ENCODE peak calls at places on chromosomes 7 and 10, in six cellular contexts. Y is naive B cell; G is HTR-8/SVneo; D is activated gamma-delta T cell treated with Interleukin-2 at 50 U/mL for 16 hours; B is dermis microvascular lymphatic vessel endothelial cell; Z is activated naive CD4-positive, alpha-beta T cell. W is an unnamed sample.

GRCh38 chr10:68110027-68110426 is 739 bp downstream of the MYPN start:
- DNase-seq in Y (no peak), G (no peak), D (no peak), B (no peak), Z (no peak), W (no peak)

GRCh38 chr7:151010307-151011096 is 13.8 kb downstream of the ATG9B start:
- DNase-seq in Y (no peak), G (no peak), D (no peak), B (no peak), Z (no peak), W (peak; percentile 18)

GRCh38 chr10:11845113-11845512 is 22.0 kb downstream of the PROSER2 start:
- DNase-seq in Y (no peak), G (no peak), D (no peak), B (no peak), Z (no peak), W (no peak)

GRCh38 chr7:141698247-141699015 is 3.5 kb downstream of the DENND11 start:
- DNase-seq in Y (peak; percentile 37), G (no peak), D (no peak), B (peak; percentile 43), Z (no peak), W (no peak)

GRCh38 chr10:57830877-57831535 is 436.7 kb downstream of the IPMK start:
- DNase-seq in Y (no peak), G (no peak), D (no peak), B (no peak), Z (no peak), W (no peak)

GRCh38 chr10:77566914-77567566 is 70.6 kb downstream of the KCNMA1 start:
- DNase-seq in Y (no peak), G (no peak), D (no peak), B (no peak), Z (no peak), W (no peak)

GRCh38 chr10:126119591-126119990 is 223.2 kb downstream of the FANK1 start:
- DNase-seq in Y (no peak), G (no peak), D (no peak), B (no peak), Z (no peak), W (no peak)

GRCh38 chr10:14126697-14127440 is 203.9 kb downstream of the FRMD4A start:
- DNase-seq in Y (no peak), G (peak; percentile 11), D (no peak), B (no peak), Z (no peak), W (no peak)

GRCh38 chr7:155456772-155457543 is 971 bp upstream of the EN2 start:
- DNase-seq in Y (no peak), G (no peak), D (no peak), B (peak; percentile 73), Z (no peak), W (no peak)

GRCh38 chr7:38310601-38311057 is 37.2 kb upstream of the TARP start:
- DNase-seq in Y (no peak), G (no peak), D (no peak), B (peak; percentile 57), Z (no peak), W (no peak)

GRCh38 chr7:87506243-87507180 is 31.0 kb upstream of the ABCB4 start:
- DNase-seq in Y (no peak), G (no peak), D (no peak), B (peak; percentile 46), Z (no peak), W (no peak)

GRCh38 chr7:44280993-44281721 is 44.2 kb downstream of the CAMK2B start:
- DNase-seq in Y (no peak), G (no peak), D (no peak), B (no peak), Z (no peak), W (no peak)

GRCh38 chr7:91443862-91444261 is 179.6 kb downstream of the FZD1 start:
- DNase-seq in Y (no peak), G (no peak), D (no peak), B (no peak), Z (no peak), W (no peak)

GRCh38 chr10:73495884-73496674 is at the start of gene PPP3CB:
- DNase-seq in Y (peak; percentile 76), G (peak; percentile 90), D (peak; percentile 89), B (peak; percentile 98), Z (peak; percentile 84), W (peak; percentile 90)